ENCODE peak calls at places on chromosomes 13 and 19, in eight cellular contexts. G is AG04449, W is retinal pigment epithelial cell, D is psoas muscle, J is ovary, I is endothelial cell of umbilical vein, E is stomach, M is tibial nerve. A is an unnamed sample.

GRCh38 chr19:979318-979741 is 4.8 kb upstream of the WDR18 start:
- DNase-seq in G (no peak), W (no peak), D (no peak), J (no peak), I (no peak), E (no peak), M (no peak), A (no peak)

GRCh38 chr13:35704331-35704730 is 227.8 kb upstream of the MAB21L1 start:
- DNase-seq in G (no peak), W (no peak), D (no peak), J (no peak), I (no peak), E (no peak), M (no peak), A (no peak)

GRCh38 chr19:19386373-19386869 is 19.1 kb upstream of the GATAD2A start:
- DNase-seq in G (no peak), W (no peak), D (no peak), J (no peak), I (no peak), E (no peak), M (no peak), A (no peak)

GRCh38 chr13:28337196-28338045 is 157.5 kb downstream of the FLT1 start:
- DNase-seq in G (peak; percentile 73), W (peak; percentile 15), D (no peak), J (no peak), I (peak; percentile 97), E (no peak), M (no peak), A (peak; percentile 75)

GRCh38 chr13:80312012-80312704 is 28.8 kb downstream of the SPRY2 start:
- DNase-seq in G (no peak), W (no peak), D (no peak), J (no peak), I (no peak), E (no peak), M (no peak), A (no peak)

GRCh38 chr19:47729468-47729798 is 15.9 kb upstream of the NOP53 start:
- DNase-seq in G (no peak), W (no peak), D (peak; percentile 64), J (peak; percentile 73), I (peak; percentile 72), E (peak; percentile 63), M (peak; percentile 46), A (no peak)

GRCh38 chr19:53660584-53660983 is 28.8 kb downstream of the DPRX start:
- DNase-seq in G (no peak), W (no peak), D (no peak), J (no peak), I (no peak), E (no peak), M (no peak), A (no peak)

GRCh38 chr13:20393273-20394235 is 132.1 kb downstream of the CRYL1 start:
- DNase-seq in G (no peak), W (no peak), D (no peak), J (no peak), I (no peak), E (no peak), M (no peak), A (no peak)

GRCh38 chr13:41054212-41054877 is 7.0 kb upstream of the WBP4 start:
- DNase-seq in G (no peak), W (no peak), D (no peak), J (no peak), I (peak; percentile 60), E (no peak), M (no peak), A (peak; percentile 67)

GRCh38 chr13:95676100-95676774 is 702 bp upstream of the DNAJC3 start:
- DNase-seq in G (no peak), W (no peak), D (no peak), J (peak; percentile 12), I (peak; percentile 71), E (peak; percentile 37), M (no peak), A (peak; percentile 4)

GRCh38 chr13:90564096-90564495 is 783.4 kb upstream of the MIR17HG start:
- DNase-seq in G (no peak), W (no peak), D (no peak), J (no peak), I (no peak), E (no peak), M (no peak), A (no peak)

GRCh38 chr13:99614465-99614885 is 113.2 kb downstream of the TM9SF2 start:
- DNase-seq in G (no peak), W (no peak), D (no peak), J (no peak), I (peak; percentile 45), E (peak; percentile 39), M (no peak), A (no peak)

GRCh38 chr19:43450545-43450997 is 14.8 kb downstream of the LYPD3 start:
- DNase-seq in G (no peak), W (no peak), D (no peak), J (no peak), I (no peak), E (no peak), M (no peak), A (no peak)

GRCh38 chr13:46146898-46147297 is 35.1 kb downstream of the LCP1 start:
- DNase-seq in G (no peak), W (no peak), D (no peak), J (no peak), I (no peak), E (no peak), M (no peak), A (no peak)

GRCh38 chr13:44302948-44303575 is 70.6 kb upstream of the SERP2 start:
- DNase-seq in G (no peak), W (no peak), D (no peak), J (no peak), I (no peak), E (no peak), M (no peak), A (no peak)

GRCh38 chr13:28246891-28247290 is 108.5 kb downstream of the PAN3 start:
- DNase-seq in G (no peak), W (no peak), D (no peak), J (no peak), I (no peak), E (no peak), M (no peak), A (no peak)

GRCh38 chr19:49579947-49580263 is 451 bp downstream of the NOSIP start:
- DNase-seq in G (no peak), W (no peak), D (no peak), J (no peak), I (no peak), E (no peak), M (no peak), A (no peak)

GRCh38 chr19:49580264-49581006 is at the start of gene NOSIP:
- DNase-seq in G (peak; percentile 84), W (peak; percentile 87), D (peak; percentile 94), J (peak; percentile 95), I (peak; percentile 94), E (peak; percentile 97), M (peak; percentile 87), A (peak; percentile 88)

GRCh38 chr19:49583239-49583638 is 2.1 kb downstream of the PRRG2 start:
- DNase-seq in G (no peak), W (no peak), D (no peak), J (no peak), I (no peak), E (no peak), M (no peak), A (no peak)

GRCh38 chr19:49581007-49581508 is at the start of gene PRRG2:
- DNase-seq in G (no peak), W (no peak), D (no peak), J (no peak), I (no peak), E (peak; percentile 73), M (no peak), A (no peak)

DNA sequence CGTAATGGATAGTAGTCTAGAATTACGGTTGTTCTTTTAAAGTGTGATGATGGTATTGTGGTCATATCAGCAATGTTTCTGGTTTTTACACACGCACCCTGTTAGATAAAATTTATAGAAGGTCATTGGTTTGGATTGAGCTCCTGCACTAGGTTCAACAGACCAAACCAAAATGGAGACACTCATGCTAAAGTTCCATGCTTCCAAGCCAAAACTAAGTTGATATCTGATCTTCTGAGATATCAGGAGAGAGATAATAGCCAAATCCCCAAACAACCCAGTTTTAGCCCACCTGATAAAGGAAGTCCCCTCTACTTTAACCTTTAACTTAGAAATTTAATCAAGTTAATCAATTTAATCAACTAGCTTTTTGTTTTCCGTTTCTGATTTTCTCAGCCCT is 1.2 kb downstream of the NOSIP start:
- DNase-seq in G (no peak), W (no peak), D (no peak), J (no peak), I (no peak), E (no peak), M (no peak), A (no peak)
- H3K4me3 ChIP-seq in G (peak overlapping the region; percentile 84), W (peak overlapping the region; percentile 99), D (peak overlapping the region; percentile 88), J (no peak overlapping the region), I (no peak overlapping the region), E (peak overlapping the region; percentile 81), M (no peak overlapping the region), A (peak overlapping the region; percentile 77)

DNA sequence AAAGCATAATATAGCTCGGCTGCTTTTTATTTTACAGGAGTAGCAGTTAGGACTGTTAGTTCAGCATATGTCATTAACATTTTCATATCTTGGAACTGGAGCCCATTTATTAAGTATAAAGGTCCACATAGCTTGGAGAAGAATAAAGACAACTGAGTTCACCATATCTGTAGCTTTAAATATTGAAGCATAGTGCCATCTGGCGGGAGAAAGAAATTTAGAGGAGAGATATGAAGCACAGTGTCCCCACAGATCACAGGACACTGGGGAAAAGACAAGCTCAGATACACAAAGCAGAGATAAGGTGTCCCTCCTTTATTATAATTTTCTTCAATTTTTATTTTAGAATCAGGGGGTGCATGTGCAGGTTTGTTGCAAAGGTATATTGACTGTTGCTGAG is 104.7 kb upstream of the FREM2 start:
- DNase-seq in G (no peak), W (no peak), D (no peak), J (no peak), I (peak; percentile 24), E (no peak), M (no peak), A (no peak)
- TF ChIP-seq CTCF in G (no peak), W (peak; percentile 49), D (peak; percentile 34), J (no peak), I (peak; percentile 13), E (no peak), M (peak; percentile 10), A (peak; percentile 40)

GRCh38 chr13:54489359-54489758 is 1460.7 kb downstream of the OLFM4 start:
- DNase-seq in G (no peak), W (no peak), D (no peak), J (no peak), I (no peak), E (no peak), M (no peak), A (no peak)

GRCh38 chr13:54492995-54493394 is 1464.4 kb downstream of the OLFM4 start:
- DNase-seq in G (no peak), W (no peak), D (no peak), J (no peak), I (no peak), E (no peak), M (no peak), A (no peak)
- H3K4me3 ChIP-seq in G (no peak overlapping the region), W (no peak overlapping the region), D (no peak overlapping the region), J (no peak overlapping the region), I (no peak overlapping the region), E (no peak overlapping the region), M (no peak overlapping the region), A (no peak overlapping the region)

DNA sequence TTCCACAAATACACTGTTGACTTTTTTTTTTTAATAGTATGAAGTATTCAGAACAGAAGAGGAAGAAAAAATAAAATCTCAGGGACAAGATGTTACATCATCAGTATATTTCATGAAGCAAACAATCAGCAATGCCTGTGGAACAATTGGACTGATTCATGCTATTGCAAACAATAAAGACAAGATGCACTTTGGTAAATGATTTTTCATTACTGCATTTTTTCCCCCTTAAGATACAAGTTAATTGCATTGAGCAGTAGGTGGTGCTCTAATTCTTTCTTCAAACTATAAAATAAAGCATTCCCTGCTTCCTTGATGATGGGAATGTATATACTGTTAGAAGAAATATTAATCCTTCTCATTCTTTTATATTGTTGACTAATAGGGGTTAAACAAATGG is 17.1 kb downstream of the UCHL3 start:
- DNase-seq in G (no peak), W (no peak), D (no peak), J (no peak), I (peak; percentile 46), E (no peak), M (no peak), A (no peak)
- TF ChIP-seq CTCF in G (peak; percentile 25), W (peak; percentile 43), D (peak; percentile 24), J (no peak), I (peak; percentile 22), E (no peak), M (no peak), A (peak; percentile 42)

A was measured in AG09309.